ENCODE peak calls at places on chromosomes 2 and 18, in five cellular contexts. One of them, this sample, is unnamed.

GRCh38 chr2:150144546-150145305 is 342.7 kb downstream of the RND3 start:
- DNase-seq in bronchial epithelial cell: peak
- DNase-seq in neural crest cell: no peak
- DNase-seq in astrocyte: peak
- DNase-seq in left lung: no peak
- DNase-seq in this sample: no peak

GRCh38 chr2:7089284-7089683 is 172.1 kb downstream of the RNF144A start:
- DNase-seq in bronchial epithelial cell: no peak
- DNase-seq in neural crest cell: no peak
- DNase-seq in astrocyte: no peak
- DNase-seq in left lung: no peak
- DNase-seq in this sample: no peak

GRCh38 chr18:27942706-27943105 is 234.2 kb downstream of the CDH2 start:
- DNase-seq in bronchial epithelial cell: peak
- DNase-seq in neural crest cell: no peak
- DNase-seq in astrocyte: peak
- DNase-seq in left lung: no peak
- DNase-seq in this sample: no peak

GRCh38 chr2:150767924-150768801 is 280.7 kb upstream of the RND3 start:
- DNase-seq in bronchial epithelial cell: no peak
- DNase-seq in neural crest cell: no peak
- DNase-seq in astrocyte: no peak
- DNase-seq in left lung: no peak
- DNase-seq in this sample: no peak

GRCh38 chr2:7357993-7358392 is 440.8 kb downstream of the RNF144A start:
- DNase-seq in bronchial epithelial cell: no peak
- DNase-seq in neural crest cell: no peak
- DNase-seq in astrocyte: no peak
- DNase-seq in left lung: no peak
- DNase-seq in this sample: no peak

GRCh38 chr2:98014379-98014778 is 18.6 kb upstream of the TMEM131 start:
- DNase-seq in bronchial epithelial cell: no peak
- DNase-seq in neural crest cell: no peak
- DNase-seq in astrocyte: no peak
- DNase-seq in left lung: no peak
- DNase-seq in this sample: no peak

GRCh38 chr18:79804130-79804772 is 6.5 kb downstream of the KCNG2 start:
- DNase-seq in bronchial epithelial cell: no peak
- DNase-seq in neural crest cell: no peak
- DNase-seq in astrocyte: no peak
- DNase-seq in left lung: no peak
- DNase-seq in this sample: no peak

GRCh38 chr18:29874519-29875098 is 1167.9 kb downstream of the DSC3 start:
- DNase-seq in bronchial epithelial cell: peak
- DNase-seq in neural crest cell: peak
- DNase-seq in astrocyte: peak
- DNase-seq in left lung: no peak
- DNase-seq in this sample: no peak

GRCh38 chr2:73297151-73297559 is 3.8 kb upstream of the EGR4 start:
- DNase-seq in bronchial epithelial cell: no peak
- DNase-seq in neural crest cell: no peak
- DNase-seq in astrocyte: no peak
- DNase-seq in left lung: no peak
- DNase-seq in this sample: no peak

GRCh38 chr18:78769502-78770113 is 210.0 kb upstream of the SALL3 start:
- DNase-seq in bronchial epithelial cell: no peak
- DNase-seq in neural crest cell: no peak
- DNase-seq in astrocyte: no peak
- DNase-seq in left lung: no peak
- DNase-seq in this sample: no peak

GRCh38 chr18:51165296-51165695 is 32.2 kb downstream of the MEX3C start:
- DNase-seq in bronchial epithelial cell: no peak
- DNase-seq in neural crest cell: no peak
- DNase-seq in astrocyte: no peak
- DNase-seq in left lung: no peak
- DNase-seq in this sample: no peak

GRCh38 chr2:71743995-71744675 is 290.8 kb downstream of the DYSF start:
- DNase-seq in bronchial epithelial cell: peak
- DNase-seq in neural crest cell: no peak
- DNase-seq in astrocyte: no peak
- DNase-seq in left lung: no peak
- DNase-seq in this sample: no peak

GRCh38 chr2:236657801-236658200 is 88.2 kb downstream of the ACKR3 start:
- DNase-seq in bronchial epithelial cell: no peak
- DNase-seq in neural crest cell: no peak
- DNase-seq in astrocyte: peak
- DNase-seq in left lung: no peak
- DNase-seq in this sample: no peak

GRCh38 chr2:36287363-36288275 is 68.0 kb upstream of the CRIM1 start:
- DNase-seq in bronchial epithelial cell: peak
- DNase-seq in neural crest cell: no peak
- DNase-seq in astrocyte: peak
- DNase-seq in left lung: no peak
- DNase-seq in this sample: no peak

GRCh38 chr2:173652731-173653426 is 298.2 kb downstream of the CDCA7 start:
- DNase-seq in bronchial epithelial cell: peak
- DNase-seq in neural crest cell: no peak
- DNase-seq in astrocyte: peak
- DNase-seq in left lung: no peak
- DNase-seq in this sample: no peak

GRCh38 chr2:221704442-221704841 is 132.3 kb upstream of the EPHA4 start:
- DNase-seq in bronchial epithelial cell: no peak
- DNase-seq in neural crest cell: no peak
- DNase-seq in astrocyte: no peak
- DNase-seq in left lung: no peak
- DNase-seq in this sample: no peak

GRCh38 chr18:37309861-37310260 is 255.7 kb downstream of the CELF4 start:
- DNase-seq in bronchial epithelial cell: no peak
- DNase-seq in neural crest cell: no peak
- DNase-seq in astrocyte: no peak
- DNase-seq in left lung: no peak
- DNase-seq in this sample: no peak

GRCh38 chr18:7165846-7166393 is 48.3 kb upstream of the LAMA1 start:
- DNase-seq in bronchial epithelial cell: no peak
- DNase-seq in neural crest cell: no peak
- DNase-seq in astrocyte: no peak
- DNase-seq in left lung: no peak
- DNase-seq in this sample: peak

GRCh38 chr2:152920846-152921245 is 202.4 kb downstream of the ARL6IP6 start:
- DNase-seq in bronchial epithelial cell: peak
- DNase-seq in neural crest cell: no peak
- DNase-seq in astrocyte: no peak
- DNase-seq in left lung: no peak
- DNase-seq in this sample: no peak

GRCh38 chr2:191421950-191422349 is 176.7 kb downstream of the MYO1B start:
- DNase-seq in bronchial epithelial cell: no peak
- DNase-seq in neural crest cell: no peak
- DNase-seq in astrocyte: no peak
- DNase-seq in left lung: no peak
- DNase-seq in this sample: no peak

GRCh38 chr2:43199492-43200481 is 26.6 kb downstream of the ZFP36L2 start:
- DNase-seq in bronchial epithelial cell: peak
- DNase-seq in neural crest cell: no peak
- DNase-seq in astrocyte: peak
- DNase-seq in left lung: peak
- DNase-seq in this sample: no peak

GRCh38 chr2:187264612-187265011 is 183.4 kb downstream of the CALCRL start:
- DNase-seq in bronchial epithelial cell: no peak
- DNase-seq in neural crest cell: no peak
- DNase-seq in astrocyte: no peak
- DNase-seq in left lung: no peak
- DNase-seq in this sample: no peak

GRCh38 chr2:39435254-39435653 is 1.8 kb downstream of the MAP4K3 start:
- DNase-seq in bronchial epithelial cell: no peak
- DNase-seq in neural crest cell: no peak
- DNase-seq in astrocyte: no peak
- DNase-seq in left lung: no peak
- DNase-seq in this sample: no peak

DNA sequence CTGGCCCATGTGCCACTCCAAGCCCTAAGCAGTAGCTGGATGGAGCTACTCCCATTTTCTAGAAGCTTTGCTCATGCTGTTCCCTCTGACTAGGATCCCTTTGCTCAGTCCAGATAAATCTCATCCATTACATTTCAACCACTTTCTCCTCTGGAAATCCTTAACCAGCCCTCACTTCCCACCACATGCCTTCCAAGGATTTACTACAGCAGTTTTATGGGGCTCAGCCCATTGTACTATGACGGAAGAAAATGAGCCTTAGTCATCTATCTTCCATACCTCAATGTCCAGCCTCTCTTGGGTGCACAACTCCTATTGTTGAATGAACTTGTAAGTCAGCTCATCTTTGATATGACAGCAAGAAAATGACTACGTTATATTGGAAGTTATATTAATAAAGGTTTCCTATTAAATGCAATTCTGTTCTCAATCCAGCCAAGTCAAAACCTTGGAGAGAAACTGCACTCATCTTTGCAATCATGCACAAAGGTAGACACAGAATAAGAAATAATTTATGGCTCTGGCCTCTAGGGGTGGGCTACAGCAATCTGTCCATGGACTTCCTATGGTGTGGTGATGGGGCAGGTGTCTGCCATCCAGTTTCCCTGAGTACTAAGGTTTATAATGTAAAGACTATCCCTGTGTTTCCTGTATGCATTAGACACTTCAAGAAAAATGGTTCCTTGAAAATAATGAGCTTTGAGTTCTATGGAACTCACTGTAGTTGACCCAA is 3.4 kb downstream of the B4GALT6 start:
- DNase-seq in bronchial epithelial cell: peak
- DNase-seq in neural crest cell: no peak
- DNase-seq in astrocyte: no peak
- DNase-seq in left lung: no peak
- DNase-seq in this sample: no peak
- TF ChIP-seq CTCF in bronchial epithelial cell: peak
- TF ChIP-seq CTCF in neural crest cell: peak
- TF ChIP-seq CTCF in astrocyte: no peak
- TF ChIP-seq CTCF in left lung: no peak
- TF ChIP-seq CTCF in this sample: peak

DNA sequence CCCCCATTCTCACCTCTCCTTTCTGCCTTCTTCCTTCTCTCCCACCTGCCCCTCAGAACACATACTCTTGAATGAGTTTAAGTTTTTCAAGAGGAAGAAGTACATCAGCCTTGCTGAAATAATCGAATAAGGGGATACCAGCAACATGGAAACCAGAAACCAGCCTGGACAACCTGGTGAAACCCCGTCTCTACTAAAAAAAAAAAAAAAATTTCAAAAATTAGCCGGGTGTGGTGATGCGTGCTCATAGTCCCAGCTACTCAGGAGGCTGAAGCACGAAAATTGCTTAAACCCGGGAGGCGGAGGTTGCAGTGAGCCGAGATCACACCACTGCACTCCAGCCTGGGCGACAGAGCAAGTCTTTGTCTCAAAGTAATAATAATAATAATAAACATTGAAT is 75.0 kb upstream of the SLC1A4 start:
- DNase-seq in bronchial epithelial cell: no peak
- DNase-seq in neural crest cell: no peak
- DNase-seq in astrocyte: no peak
- DNase-seq in left lung: no peak
- DNase-seq in this sample: no peak
- TF ChIP-seq CTCF in bronchial epithelial cell: no peak
- TF ChIP-seq CTCF in neural crest cell: no peak
- TF ChIP-seq CTCF in astrocyte: no peak
- TF ChIP-seq CTCF in left lung: no peak
- TF ChIP-seq CTCF in this sample: no peak

DNA sequence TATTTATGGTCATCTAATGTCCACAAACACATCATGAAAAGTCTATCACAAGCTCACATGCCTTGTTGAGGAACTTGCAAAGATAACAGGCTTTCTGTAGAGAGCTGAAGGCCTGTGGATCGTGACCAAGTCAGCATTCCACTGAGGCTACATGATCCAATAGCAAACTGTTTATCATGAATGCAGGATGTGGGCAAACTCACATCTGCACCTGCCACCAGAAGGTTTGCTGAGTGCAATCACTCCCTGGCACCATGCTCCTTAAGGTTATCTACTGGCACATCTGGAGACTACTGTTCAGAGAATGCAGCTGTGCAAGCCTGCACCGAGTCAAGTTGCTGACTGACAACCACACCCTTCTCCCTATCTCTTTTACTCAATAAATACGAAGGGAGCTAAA is 67.3 kb upstream of the ACAA2 start:
- DNase-seq in bronchial epithelial cell: no peak
- DNase-seq in neural crest cell: no peak
- DNase-seq in astrocyte: peak
- DNase-seq in left lung: no peak
- DNase-seq in this sample: no peak
- TF ChIP-seq CTCF in bronchial epithelial cell: no peak
- TF ChIP-seq CTCF in neural crest cell: no peak
- TF ChIP-seq CTCF in astrocyte: no peak
- TF ChIP-seq CTCF in left lung: no peak
- TF ChIP-seq CTCF in this sample: no peak

DNA sequence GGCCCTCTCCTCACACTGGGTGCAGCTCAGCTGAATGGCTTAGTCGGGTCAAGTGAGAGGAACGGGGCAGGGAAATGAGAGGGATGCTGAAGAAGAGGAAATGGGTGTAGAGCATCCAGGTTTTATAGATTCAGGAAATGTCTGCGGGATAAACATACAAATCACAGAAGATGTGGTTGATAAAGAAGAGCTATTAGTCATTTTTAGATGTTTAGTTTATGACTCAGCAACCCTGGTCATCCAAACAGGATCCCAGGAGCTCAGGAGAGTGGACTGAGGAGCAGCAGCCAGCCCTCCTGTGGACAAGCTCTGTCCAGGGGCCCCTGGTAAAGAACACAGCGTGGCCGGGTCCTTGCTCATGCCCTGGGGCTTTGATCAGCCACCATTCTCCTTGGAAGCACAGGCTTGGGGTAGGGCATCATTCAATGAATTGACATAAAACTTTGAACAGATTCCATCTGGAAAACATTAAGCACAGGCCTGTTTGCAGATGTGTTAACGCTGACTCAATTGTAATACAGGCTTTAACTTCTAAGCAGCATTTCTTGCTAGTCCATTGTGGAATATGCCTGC is 83.0 kb downstream of the NPAS2 start:
- DNase-seq in bronchial epithelial cell: peak
- DNase-seq in neural crest cell: no peak
- DNase-seq in astrocyte: peak
- DNase-seq in left lung: no peak
- DNase-seq in this sample: no peak
- TF ChIP-seq CTCF in bronchial epithelial cell: no peak
- TF ChIP-seq CTCF in neural crest cell: no peak
- TF ChIP-seq CTCF in astrocyte: no peak
- TF ChIP-seq CTCF in left lung: no peak
- TF ChIP-seq CTCF in this sample: no peak

DNA sequence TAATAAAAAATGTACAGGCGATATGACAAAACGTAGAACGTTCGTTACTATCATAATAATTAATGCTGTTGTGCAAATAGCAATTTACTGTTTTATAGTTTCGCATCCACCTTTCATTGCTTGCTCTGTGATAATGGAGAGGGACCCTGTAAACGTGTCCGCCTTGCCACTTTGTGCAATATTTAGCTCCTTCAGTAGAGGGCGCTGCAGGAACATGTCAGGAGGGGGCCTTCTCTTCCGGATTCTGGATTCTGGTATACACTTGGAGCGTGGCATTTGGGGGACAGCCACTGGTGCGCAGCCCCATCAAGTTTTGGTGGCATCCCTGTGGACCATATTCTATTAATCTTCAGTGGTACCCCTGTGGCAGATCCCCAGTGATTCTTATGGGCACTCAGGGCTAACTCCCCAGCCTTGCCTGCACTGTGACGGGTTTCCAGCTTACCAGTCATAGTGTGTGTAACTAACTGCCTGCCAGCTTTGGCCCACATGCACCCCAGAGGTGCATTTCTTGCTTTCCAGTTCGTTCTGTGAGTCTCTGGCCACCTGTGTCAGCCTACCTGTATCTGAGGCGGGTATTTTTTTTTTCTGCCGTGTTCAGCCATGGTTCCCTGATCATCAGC is 140.3 kb downstream of the CYRIA start:
- DNase-seq in bronchial epithelial cell: peak
- DNase-seq in neural crest cell: peak
- DNase-seq in astrocyte: no peak
- DNase-seq in left lung: no peak
- DNase-seq in this sample: no peak
- TF ChIP-seq CTCF in bronchial epithelial cell: peak
- TF ChIP-seq CTCF in neural crest cell: peak
- TF ChIP-seq CTCF in astrocyte: peak
- TF ChIP-seq CTCF in left lung: peak
- TF ChIP-seq CTCF in this sample: peak